ENCODE peak calls at places on chromosomes 7 and 10, in seven cellular contexts. One of them, this sample, is unnamed.

GRCh38 chr10:123395906-123396305 is 241.7 kb downstream of the BUB3 start:
- DNase-seq in sigmoid colon: no peak
- DNase-seq in left ventricle myocardium inferior: no peak
- DNase-seq in A549: no peak
- DNase-seq in lower lobe of right lung: no peak
- DNase-seq in AG10803: no peak
- DNase-seq in SJSA1: no peak
- DNase-seq in this sample: no peak

GRCh38 chr10:61463035-61463909 is 10.1 kb upstream of the TMEM26 start:
- DNase-seq in left ventricle myocardium inferior: no peak
- DNase-seq in AG10803: peak; percentile 92
- DNase-seq in lower lobe of right lung: no peak
- DNase-seq in SJSA1: no peak
- DNase-seq in A549: no peak
- DNase-seq in sigmoid colon: no peak
- DNase-seq in this sample: no peak

GRCh38 chr7:1454471-1455065 is 4.7 kb downstream of the MICALL2 start:
- DNase-seq in lower lobe of right lung: no peak
- DNase-seq in left ventricle myocardium inferior: peak; percentile 40
- DNase-seq in A549: no peak
- DNase-seq in SJSA1: no peak
- DNase-seq in sigmoid colon: no peak
- DNase-seq in AG10803: no peak
- DNase-seq in this sample: peak; percentile 90

GRCh38 chr7:130369110-130369711 is 11.1 kb upstream of the CPA1 start:
- DNase-seq in sigmoid colon: no peak
- DNase-seq in AG10803: peak; percentile 99
- DNase-seq in left ventricle myocardium inferior: no peak
- DNase-seq in lower lobe of right lung: no peak
- DNase-seq in SJSA1: no peak
- DNase-seq in A549: no peak
- DNase-seq in this sample: no peak

GRCh38 chr10:60101821-60102220 is 195.5 kb upstream of the CCDC6 start:
- DNase-seq in sigmoid colon: no peak
- DNase-seq in SJSA1: no peak
- DNase-seq in left ventricle myocardium inferior: no peak
- DNase-seq in lower lobe of right lung: no peak
- DNase-seq in A549: no peak
- DNase-seq in AG10803: no peak
- DNase-seq in this sample: no peak

GRCh38 chr10:98349508-98349922 is 65.5 kb downstream of the PYROXD2 start:
- DNase-seq in SJSA1: no peak
- DNase-seq in sigmoid colon: peak; percentile 87
- DNase-seq in lower lobe of right lung: no peak
- DNase-seq in AG10803: peak; percentile 100
- DNase-seq in A549: no peak
- DNase-seq in left ventricle myocardium inferior: peak; percentile 59
- DNase-seq in this sample: peak; percentile 78

GRCh38 chr10:107814865-107815487 is 650.5 kb upstream of the SORCS1 start:
- DNase-seq in sigmoid colon: peak; percentile 75
- DNase-seq in SJSA1: peak; percentile 59
- DNase-seq in A549: no peak
- DNase-seq in left ventricle myocardium inferior: no peak
- DNase-seq in lower lobe of right lung: no peak
- DNase-seq in AG10803: peak; percentile 61
- DNase-seq in this sample: no peak

GRCh38 chr7:36852017-36852416 is 127.7 kb upstream of the AOAH start:
- DNase-seq in SJSA1: no peak
- DNase-seq in lower lobe of right lung: no peak
- DNase-seq in sigmoid colon: no peak
- DNase-seq in left ventricle myocardium inferior: no peak
- DNase-seq in AG10803: no peak
- DNase-seq in A549: no peak
- DNase-seq in this sample: no peak

GRCh38 chr10:12412671-12413368 is 63.5 kb downstream of the CAMK1D start:
- DNase-seq in sigmoid colon: no peak
- DNase-seq in A549: no peak
- DNase-seq in AG10803: no peak
- DNase-seq in lower lobe of right lung: no peak
- DNase-seq in SJSA1: no peak
- DNase-seq in left ventricle myocardium inferior: no peak
- DNase-seq in this sample: no peak

DNA sequence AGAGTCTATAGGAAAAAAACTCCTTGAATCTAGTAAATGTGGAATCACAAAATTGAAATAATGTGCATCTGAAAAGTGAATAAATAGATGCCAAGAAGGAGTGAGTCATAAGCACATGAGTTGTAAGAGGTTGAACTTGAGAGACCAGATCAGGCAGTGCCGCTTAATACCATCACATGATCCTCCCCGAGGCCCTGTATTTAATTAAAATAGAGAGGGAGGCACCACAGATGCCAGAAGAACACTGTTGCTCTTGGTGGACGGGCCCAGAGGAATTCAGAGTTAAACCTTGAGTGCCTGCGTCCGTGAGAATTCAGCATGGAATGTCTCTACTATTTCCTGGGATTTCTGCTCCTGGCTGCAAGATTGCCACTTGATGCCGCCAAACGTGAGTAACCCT is at the start of gene GPNMB:
- DNase-seq in AG10803: peak; percentile 98
- DNase-seq in sigmoid colon: peak; percentile 76
- DNase-seq in left ventricle myocardium inferior: no peak
- DNase-seq in A549: no peak
- DNase-seq in lower lobe of right lung: no peak
- DNase-seq in SJSA1: peak; percentile 25
- DNase-seq in this sample: no peak
- H3K4me3 ChIP-seq in AG10803: peak within 1 kb of the TSS; percentile 67
- H3K4me3 ChIP-seq in sigmoid colon: peak within 1 kb of the TSS; percentile 44
- H3K4me3 ChIP-seq in left ventricle myocardium inferior: peak within 1 kb of the TSS; percentile 77
- H3K4me3 ChIP-seq in A549: no peak within 1 kb of the TSS
- H3K4me3 ChIP-seq in lower lobe of right lung: peak within 1 kb of the TSS; percentile 53
- H3K4me3 ChIP-seq in SJSA1: no peak within 1 kb of the TSS
- H3K4me3 ChIP-seq in this sample: peak within 1 kb of the TSS; percentile 66

GRCh38 chr7:118657391-118658005 is 433.0 kb downstream of the ANKRD7 start:
- DNase-seq in lower lobe of right lung: no peak
- DNase-seq in A549: no peak
- DNase-seq in SJSA1: no peak
- DNase-seq in sigmoid colon: no peak
- DNase-seq in AG10803: no peak
- DNase-seq in left ventricle myocardium inferior: no peak
- DNase-seq in this sample: no peak
- H3K4me3 ChIP-seq in lower lobe of right lung: no peak overlapping the region
- H3K4me3 ChIP-seq in A549: no peak overlapping the region
- H3K4me3 ChIP-seq in SJSA1: no peak overlapping the region
- H3K4me3 ChIP-seq in sigmoid colon: no peak overlapping the region
- H3K4me3 ChIP-seq in AG10803: no peak overlapping the region
- H3K4me3 ChIP-seq in left ventricle myocardium inferior: no peak overlapping the region
- H3K4me3 ChIP-seq in this sample: no peak overlapping the region

DNA sequence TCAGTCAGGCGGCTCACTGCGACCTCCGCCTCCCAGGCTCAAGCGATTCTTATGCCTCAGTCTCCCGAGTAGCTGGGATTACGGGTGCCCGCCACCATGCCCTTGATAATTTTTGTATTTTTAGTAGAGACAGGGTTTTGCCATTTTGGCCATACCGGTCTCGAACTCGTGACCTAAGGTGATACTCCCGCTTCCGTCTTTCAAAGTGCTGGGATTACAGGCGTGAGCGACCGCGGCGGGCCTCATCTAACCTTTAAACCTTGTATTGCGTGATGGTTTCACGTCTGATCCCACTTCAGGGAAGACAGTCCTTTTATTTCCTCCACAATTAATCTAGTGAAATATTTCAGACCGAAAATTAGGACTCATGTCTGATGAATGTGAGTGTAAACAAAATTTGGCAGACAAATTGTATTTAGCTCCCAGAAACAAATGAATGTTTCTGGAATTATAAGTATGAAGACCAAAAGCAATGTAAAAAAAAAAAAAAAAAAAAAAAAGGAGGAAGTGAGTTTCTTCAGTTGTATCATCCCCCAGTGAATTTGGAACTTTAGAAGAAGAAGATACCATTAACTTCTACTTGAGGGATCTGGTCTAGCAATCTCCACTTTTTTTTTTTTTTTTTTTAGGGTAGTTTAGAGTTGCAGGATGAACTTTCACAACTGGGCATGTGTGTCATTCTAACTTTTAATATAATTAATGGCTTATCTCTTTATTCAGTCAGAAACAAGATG is 1.6 kb downstream of the NUP42 start:
- DNase-seq in A549: no peak
- DNase-seq in AG10803: peak; percentile 11
- DNase-seq in sigmoid colon: no peak
- DNase-seq in lower lobe of right lung: no peak
- DNase-seq in left ventricle myocardium inferior: no peak
- DNase-seq in SJSA1: no peak
- DNase-seq in this sample: no peak
- H3K4me3 ChIP-seq in A549: peak overlapping the region; percentile 94
- H3K4me3 ChIP-seq in AG10803: peak overlapping the region; percentile 97
- H3K4me3 ChIP-seq in sigmoid colon: no peak overlapping the region
- H3K4me3 ChIP-seq in lower lobe of right lung: peak overlapping the region; percentile 88
- H3K4me3 ChIP-seq in left ventricle myocardium inferior: peak overlapping the region; percentile 94
- H3K4me3 ChIP-seq in SJSA1: no peak overlapping the region
- H3K4me3 ChIP-seq in this sample: no peak overlapping the region

GRCh38 chr7:128739990-128740682 is 977 bp downstream of the CALU start:
- DNase-seq in lower lobe of right lung: no peak
- DNase-seq in SJSA1: peak; percentile 21
- DNase-seq in AG10803: no peak
- DNase-seq in A549: no peak
- DNase-seq in left ventricle myocardium inferior: no peak
- DNase-seq in sigmoid colon: no peak
- DNase-seq in this sample: no peak

GRCh38 chr7:128739048-128739962 is at the start of gene CALU:
- DNase-seq in SJSA1: peak; percentile 94
- DNase-seq in lower lobe of right lung: peak; percentile 97
- DNase-seq in AG10803: peak; percentile 98
- DNase-seq in A549: peak; percentile 99
- DNase-seq in sigmoid colon: peak; percentile 99
- DNase-seq in left ventricle myocardium inferior: peak; percentile 98
- DNase-seq in this sample: peak; percentile 99

GRCh38 chr7:128741491-128741890 is 2.3 kb downstream of the CALU start:
- DNase-seq in SJSA1: peak; percentile 13
- DNase-seq in sigmoid colon: no peak
- DNase-seq in left ventricle myocardium inferior: no peak
- DNase-seq in lower lobe of right lung: no peak
- DNase-seq in A549: no peak
- DNase-seq in AG10803: peak; percentile 22
- DNase-seq in this sample: no peak

GRCh38 chr7:128742206-128742605 is 3.0 kb downstream of the CALU start:
- DNase-seq in lower lobe of right lung: no peak
- DNase-seq in A549: no peak
- DNase-seq in AG10803: peak; percentile 90
- DNase-seq in SJSA1: peak; percentile 66
- DNase-seq in sigmoid colon: no peak
- DNase-seq in left ventricle myocardium inferior: no peak
- DNase-seq in this sample: no peak

GRCh38 chr7:128740996-128741395 is 1.8 kb downstream of the CALU start:
- DNase-seq in sigmoid colon: no peak
- DNase-seq in A549: no peak
- DNase-seq in SJSA1: peak; percentile 25
- DNase-seq in AG10803: peak; percentile 43
- DNase-seq in lower lobe of right lung: no peak
- DNase-seq in left ventricle myocardium inferior: no peak
- DNase-seq in this sample: no peak
- H3K4me3 ChIP-seq in sigmoid colon: no peak overlapping the region
- H3K4me3 ChIP-seq in A549: peak overlapping the region; percentile 81
- H3K4me3 ChIP-seq in SJSA1: peak overlapping the region; percentile 78
- H3K4me3 ChIP-seq in AG10803: peak overlapping the region; percentile 98
- H3K4me3 ChIP-seq in lower lobe of right lung: peak overlapping the region; percentile 95
- H3K4me3 ChIP-seq in left ventricle myocardium inferior: peak overlapping the region; percentile 98
- H3K4me3 ChIP-seq in this sample: no peak overlapping the region

DNA sequence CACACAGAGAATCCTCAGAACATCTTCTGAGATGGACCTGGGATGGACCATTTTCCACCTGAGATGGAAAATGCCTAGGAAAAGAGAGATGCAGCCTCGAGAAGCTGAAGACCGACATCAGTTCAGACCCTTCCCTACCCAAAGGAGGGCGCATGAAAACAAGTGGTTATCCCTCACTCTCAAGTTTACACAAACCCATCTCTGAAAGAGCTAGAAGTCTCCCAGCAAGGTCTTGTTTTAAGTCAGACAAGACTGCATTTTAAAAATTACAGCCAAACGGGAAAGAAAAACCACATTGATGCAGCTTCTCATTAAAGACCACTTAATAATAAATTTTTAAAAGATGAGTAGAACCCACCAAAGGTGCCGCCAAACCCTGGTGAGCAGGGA is 1.3 kb downstream of the RAPGEF5 start:
- DNase-seq in lower lobe of right lung: no peak
- DNase-seq in left ventricle myocardium inferior: no peak
- DNase-seq in sigmoid colon: no peak
- DNase-seq in A549: no peak
- DNase-seq in AG10803: no peak
- DNase-seq in SJSA1: no peak
- DNase-seq in this sample: no peak
- H3K4me3 ChIP-seq in lower lobe of right lung: peak overlapping the region; percentile 58
- H3K4me3 ChIP-seq in left ventricle myocardium inferior: peak overlapping the region; percentile 67
- H3K4me3 ChIP-seq in sigmoid colon: peak overlapping the region; percentile 31
- H3K4me3 ChIP-seq in A549: no peak overlapping the region
- H3K4me3 ChIP-seq in AG10803: no peak overlapping the region
- H3K4me3 ChIP-seq in SJSA1: no peak overlapping the region
- H3K4me3 ChIP-seq in this sample: no peak overlapping the region

This sample was measured in kidney.